ENCODE peak calls at places on chromosome 14, in six cellular contexts. D is sigmoid colon, R is H54, N is Peyer's patch, C is GM12892, S is ovary. I is an unnamed sample.

GRCh38 chr14:54669759-54670630 is 103.1 kb downstream of the SAMD4A start:
- DNase-seq in D (peak; percentile 95), R (no peak), N (peak; percentile 52), C (no peak), S (no peak), I (no peak)

GRCh38 chr14:100854435-100854834 is 28.5 kb downstream of the MEG3 start:
- DNase-seq in D (no peak), R (no peak), N (no peak), C (no peak), S (no peak), I (no peak)

GRCh38 chr14:67934087-67934486 is 114.5 kb downstream of the RAD51B start:
- DNase-seq in D (no peak), R (peak; percentile 45), N (peak; percentile 57), C (peak; percentile 13), S (peak; percentile 53), I (no peak)

GRCh38 chr14:102500190-102500661 is 9.3 kb downstream of the ANKRD9 start:
- DNase-seq in D (peak; percentile 93), R (no peak), N (peak; percentile 71), C (no peak), S (no peak), I (no peak)

GRCh38 chr14:103519043-103519836 is 3.4 kb downstream of the CKB start:
- DNase-seq in D (peak; percentile 76), R (no peak), N (no peak), C (no peak), S (no peak), I (no peak)

GRCh38 chr14:78848234-78848820 is 678.2 kb downstream of the NRXN3 start:
- DNase-seq in D (no peak), R (peak; percentile 1), N (peak; percentile 49), C (no peak), S (no peak), I (no peak)

GRCh38 chr14:52299692-52300278 is 14.3 kb upstream of the PTGER2 start:
- DNase-seq in D (no peak), R (no peak), N (no peak), C (no peak), S (no peak), I (peak; percentile 38)

GRCh38 chr14:73723799-73724621 is 9.8 kb upstream of the PNMA1 start:
- DNase-seq in D (peak; percentile 96), R (peak; percentile 99), N (peak; percentile 74), C (peak; percentile 5), S (peak; percentile 88), I (peak; percentile 88)

GRCh38 chr14:69647216-69647615 is 35.8 kb downstream of the SUSD6 start:
- DNase-seq in D (no peak), R (no peak), N (no peak), C (no peak), S (no peak), I (no peak)

GRCh38 chr14:44041700-44042099 is 465.4 kb downstream of the FSCB start:
- DNase-seq in D (no peak), R (no peak), N (no peak), C (no peak), S (no peak), I (no peak)

GRCh38 chr14:22386924-22387775 is 201.9 kb downstream of the DAD1 start:
- DNase-seq in D (peak; percentile 85), R (peak; percentile 29), N (peak; percentile 87), C (peak; percentile 44), S (peak; percentile 81), I (peak; percentile 35)

GRCh38 chr14:51726166-51726899 is 74.6 kb downstream of the FRMD6 start:
- DNase-seq in D (no peak), R (no peak), N (no peak), C (no peak), S (no peak), I (no peak)

GRCh38 chr14:64255756-64256155 is 38.4 kb downstream of the ESR2 start:
- DNase-seq in D (no peak), R (no peak), N (no peak), C (no peak), S (no peak), I (no peak)

GRCh38 chr14:95668235-95668772 is 17.9 kb upstream of the TCL1B start:
- DNase-seq in D (no peak), R (no peak), N (no peak), C (no peak), S (no peak), I (no peak)

GRCh38 chr14:64707661-64708060 is 3.4 kb downstream of the PLEKHG3 start:
- DNase-seq in D (peak; percentile 38), R (peak; percentile 83), N (peak; percentile 75), C (no peak), S (no peak), I (no peak)

GRCh38 chr14:21106506-21107359 is 5.9 kb downstream of the TMEM253 start:
- DNase-seq in D (peak; percentile 89), R (no peak), N (peak; percentile 94), C (no peak), S (peak; percentile 82), I (peak; percentile 79)

GRCh38 chr14:79745046-79745445 is 466.3 kb downstream of the DIO2 start:
- DNase-seq in D (no peak), R (no peak), N (no peak), C (no peak), S (no peak), I (no peak)

GRCh38 chr14:73462078-73462715 is 3.9 kb upstream of the NUMB start:
- DNase-seq in D (peak; percentile 86), R (no peak), N (peak; percentile 86), C (no peak), S (peak; percentile 32), I (no peak)

GRCh38 chr14:68663385-68664076 is 129.3 kb downstream of the ZFP36L1 start:
- DNase-seq in D (peak; percentile 56), R (no peak), N (no peak), C (no peak), S (peak; percentile 28), I (no peak)

GRCh38 chr14:75427482-75428229 is at the start of gene JDP2:
- DNase-seq in D (peak; percentile 98), R (peak; percentile 50), N (peak; percentile 94), C (peak; percentile 60), S (peak; percentile 94), I (peak; percentile 90)

GRCh38 chr14:75425443-75425842 is 2.4 kb upstream of the JDP2 start:
- DNase-seq in D (no peak), R (no peak), N (no peak), C (no peak), S (no peak), I (no peak)

GRCh38 chr14:75428230-75429104 is 645 bp downstream of the JDP2 start:
- DNase-seq in D (peak; percentile 82), R (peak; percentile 35), N (no peak), C (peak; percentile 54), S (peak; percentile 53), I (no peak)

GRCh38 chr14:75427126-75427481 is 718 bp upstream of the JDP2 start:
- DNase-seq in D (no peak), R (no peak), N (no peak), C (no peak), S (no peak), I (no peak)

DNA sequence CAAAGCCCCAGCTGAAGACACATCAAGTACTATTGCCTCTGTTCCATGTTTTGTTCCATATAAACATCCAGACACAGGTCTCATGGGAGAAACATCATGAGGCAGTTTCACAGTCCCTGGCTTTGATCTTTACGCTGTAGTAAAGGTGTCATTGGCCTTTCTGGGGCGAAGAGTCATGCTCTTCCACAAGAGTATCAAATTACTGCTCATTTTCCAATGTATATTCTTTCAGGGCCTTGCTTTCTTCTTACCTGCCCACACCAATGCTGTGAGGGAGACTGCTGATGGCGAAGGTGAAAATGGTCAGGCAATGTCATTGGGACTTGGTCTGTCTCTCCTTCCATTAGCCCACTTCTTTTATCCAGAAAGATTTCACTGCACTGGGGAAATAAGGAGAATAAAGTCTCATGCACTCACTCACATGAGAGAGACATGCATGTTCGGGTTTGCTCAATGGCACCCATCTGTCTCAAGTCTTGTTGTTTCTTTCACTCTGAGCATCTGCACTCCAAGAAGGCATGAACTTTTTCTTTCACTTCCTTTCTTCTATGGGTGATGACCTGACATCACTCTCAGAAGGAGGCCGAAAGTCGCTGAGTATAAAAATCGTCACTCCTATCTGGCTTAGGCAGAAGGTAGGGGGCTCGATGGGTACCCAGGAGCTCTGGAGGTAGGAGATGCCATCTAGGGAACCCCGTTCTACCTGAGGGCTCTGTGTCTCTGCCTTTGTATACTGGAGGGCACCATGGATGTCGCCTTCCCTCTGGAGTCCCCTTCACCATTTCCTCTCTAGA is 1.3 kb upstream of the JDP2 start:
- DNase-seq in D (no peak), R (no peak), N (peak; percentile 61), C (peak; percentile 43), S (no peak), I (no peak)
- TF ChIP-seq POLR2A in D (no peak), R (no peak), N (no peak), C (peak; percentile 75), S (no peak), I (no peak)

GRCh38 chr14:99682809-99683618 is 1.1 kb upstream of the CYP46A1 start:
- DNase-seq in D (peak; percentile 90), R (peak; percentile 87), N (peak; percentile 90), C (peak; percentile 77), S (peak; percentile 84), I (peak; percentile 81)
- TF ChIP-seq POLR2A in D (no peak), R (no peak), N (no peak), C (no peak), S (no peak), I (no peak)

DNA sequence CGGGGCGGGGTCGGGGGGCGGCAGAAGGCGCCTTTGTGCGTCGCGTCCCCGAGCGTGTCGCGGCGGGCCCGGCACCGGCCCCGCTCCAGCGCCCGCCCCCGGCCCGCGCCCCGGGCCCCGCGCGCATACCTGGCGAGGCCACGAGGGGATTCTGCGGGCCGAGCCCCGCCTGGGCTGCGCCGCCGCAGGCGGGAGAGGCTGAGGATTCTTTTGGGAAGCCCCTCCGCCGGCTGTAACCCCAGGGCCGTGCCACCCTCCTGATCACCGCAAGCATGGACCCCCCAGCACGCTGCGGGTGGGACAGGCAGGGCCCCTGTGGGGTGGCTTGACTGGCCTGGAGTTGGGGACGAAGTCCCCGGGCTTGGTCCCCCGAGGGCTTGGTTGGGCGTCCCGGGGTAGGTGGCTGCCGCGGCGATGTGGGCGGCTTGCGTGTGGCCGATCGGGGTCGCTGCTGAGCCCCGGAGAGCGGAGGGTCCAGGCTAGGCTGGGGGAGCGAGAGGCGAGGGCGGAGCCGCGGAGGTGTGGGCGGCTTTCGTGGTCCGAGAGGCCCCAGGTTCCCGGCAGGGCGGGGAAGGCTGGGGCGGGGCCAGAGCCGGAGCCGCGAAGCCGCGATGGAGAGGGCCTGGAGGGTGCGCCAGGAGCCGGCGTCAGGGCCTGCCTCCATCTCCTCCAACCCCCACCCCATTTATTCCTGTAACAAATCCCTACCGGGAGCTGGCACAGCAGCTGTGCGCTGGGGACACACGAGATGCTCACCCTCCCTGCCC is 28.4 kb upstream of the GPR132 start:
- DNase-seq in D (peak; percentile 87), R (peak; percentile 88), N (peak; percentile 92), C (peak; percentile 89), S (peak; percentile 84), I (no peak)
- TF ChIP-seq POLR2A in D (no peak), R (peak; percentile 15), N (peak; percentile 64), C (no peak), S (peak; percentile 41), I (no peak)

DNA sequence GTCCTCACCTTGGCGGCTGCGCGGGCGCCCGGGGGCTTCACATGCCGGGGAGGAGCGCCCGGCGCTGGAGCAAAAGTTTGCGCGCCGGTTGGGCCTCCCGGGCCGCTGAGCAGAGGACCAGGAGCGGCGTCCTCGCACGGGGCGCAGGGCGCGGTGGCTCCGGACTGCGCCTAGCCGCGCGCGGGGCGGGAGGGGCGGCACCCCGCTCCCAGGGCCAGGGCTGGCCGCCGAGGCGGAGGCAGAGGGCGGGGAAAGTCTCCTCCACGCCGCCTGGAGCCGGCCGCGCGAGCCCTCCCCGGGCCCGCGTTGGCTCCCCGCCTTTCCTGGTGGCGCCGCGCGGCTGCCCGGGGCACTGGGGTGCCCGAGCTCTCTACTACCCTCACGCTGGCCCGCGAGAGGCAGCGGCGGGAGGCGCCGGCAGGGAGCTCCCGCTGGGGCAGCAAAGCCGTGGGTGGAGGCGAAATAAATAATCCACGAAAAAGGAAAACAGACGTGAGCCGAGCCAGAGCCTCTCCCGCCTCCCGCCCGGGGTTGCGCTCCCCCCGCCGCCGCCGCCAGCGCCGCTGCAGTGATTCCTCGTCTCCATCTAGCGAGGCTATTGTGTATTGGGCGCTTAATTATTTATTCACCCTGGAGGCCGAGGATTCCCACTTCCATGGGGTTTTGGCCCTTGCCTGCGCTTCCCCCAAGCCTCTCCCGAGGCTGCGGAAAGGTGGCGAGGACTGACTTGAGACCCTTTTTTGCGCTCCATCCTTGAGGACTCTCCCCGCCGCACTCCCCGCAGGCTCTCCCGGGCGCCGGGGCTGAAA is 476 bp upstream of the PRIMA1 start:
- DNase-seq in D (peak; percentile 88), R (no peak), N (no peak), C (no peak), S (peak; percentile 68), I (no peak)
- TF ChIP-seq POLR2A in D (no peak), R (no peak), N (no peak), C (no peak), S (no peak), I (no peak)